ENCODE peak calls at places on chromosomes 4 and X, in five cellular contexts. One of them, this sample, is unnamed.

GRCh38 chr4:3207531-3208037 is 41.4 kb upstream of the MSANTD1 start:
- DNase-seq in MV-4-11: peak
- DNase-seq in bronchial epithelial cell: no peak
- DNase-seq in fibroblast of the aortic adventitia: peak
- DNase-seq in activated T-cell treated with anti-CD3 and anti-CD28 coated beads, Interleukin-2, amount 50 U/mL, for 72 hours: no peak
- DNase-seq in this sample: no peak

GRCh38 chr4:156695163-156695562 is 276.4 kb downstream of the PDGFC start:
- DNase-seq in MV-4-11: no peak
- DNase-seq in bronchial epithelial cell: no peak
- DNase-seq in fibroblast of the aortic adventitia: no peak
- DNase-seq in activated T-cell treated with anti-CD3 and anti-CD28 coated beads, Interleukin-2, amount 50 U/mL, for 72 hours: no peak
- DNase-seq in this sample: no peak

GRCh38 chr4:40833212-40833611 is 83.5 kb downstream of the NSUN7 start:
- DNase-seq in MV-4-11: no peak
- DNase-seq in bronchial epithelial cell: no peak
- DNase-seq in fibroblast of the aortic adventitia: no peak
- DNase-seq in activated T-cell treated with anti-CD3 and anti-CD28 coated beads, Interleukin-2, amount 50 U/mL, for 72 hours: no peak
- DNase-seq in this sample: no peak

GRCh38 chrX:10617964-10618342 is 2.4 kb downstream of the MID1 start:
- DNase-seq in MV-4-11: no peak
- DNase-seq in bronchial epithelial cell: peak
- DNase-seq in fibroblast of the aortic adventitia: peak
- DNase-seq in activated T-cell treated with anti-CD3 and anti-CD28 coated beads, Interleukin-2, amount 50 U/mL, for 72 hours: no peak
- DNase-seq in this sample: no peak

GRCh38 chr4:93203708-93204107 is 624.8 kb upstream of the ATOH1 start:
- DNase-seq in MV-4-11: no peak
- DNase-seq in bronchial epithelial cell: peak
- DNase-seq in fibroblast of the aortic adventitia: no peak
- DNase-seq in activated T-cell treated with anti-CD3 and anti-CD28 coated beads, Interleukin-2, amount 50 U/mL, for 72 hours: no peak
- DNase-seq in this sample: peak

GRCh38 chr4:181613210-181613609 is 630.0 kb upstream of the TENM3 start:
- DNase-seq in MV-4-11: no peak
- DNase-seq in bronchial epithelial cell: no peak
- DNase-seq in fibroblast of the aortic adventitia: no peak
- DNase-seq in activated T-cell treated with anti-CD3 and anti-CD28 coated beads, Interleukin-2, amount 50 U/mL, for 72 hours: no peak
- DNase-seq in this sample: no peak

GRCh38 chr4:2934077-2934812 is 29.0 kb downstream of the NOP14 start:
- DNase-seq in MV-4-11: peak
- DNase-seq in bronchial epithelial cell: no peak
- DNase-seq in fibroblast of the aortic adventitia: peak
- DNase-seq in activated T-cell treated with anti-CD3 and anti-CD28 coated beads, Interleukin-2, amount 50 U/mL, for 72 hours: peak
- DNase-seq in this sample: no peak

GRCh38 chrX:20312018-20312417 is 45.3 kb upstream of the RPS6KA3 start:
- DNase-seq in MV-4-11: no peak
- DNase-seq in bronchial epithelial cell: no peak
- DNase-seq in fibroblast of the aortic adventitia: no peak
- DNase-seq in activated T-cell treated with anti-CD3 and anti-CD28 coated beads, Interleukin-2, amount 50 U/mL, for 72 hours: no peak
- DNase-seq in this sample: no peak

GRCh38 chrX:68929332-68930150 is 100.7 kb downstream of the EFNB1 start:
- DNase-seq in MV-4-11: no peak
- DNase-seq in bronchial epithelial cell: peak
- DNase-seq in fibroblast of the aortic adventitia: peak
- DNase-seq in activated T-cell treated with anti-CD3 and anti-CD28 coated beads, Interleukin-2, amount 50 U/mL, for 72 hours: no peak
- DNase-seq in this sample: no peak

GRCh38 chr4:56653461-56654237 is 27.4 kb downstream of the HOPX start:
- DNase-seq in MV-4-11: no peak
- DNase-seq in bronchial epithelial cell: no peak
- DNase-seq in fibroblast of the aortic adventitia: no peak
- DNase-seq in activated T-cell treated with anti-CD3 and anti-CD28 coated beads, Interleukin-2, amount 50 U/mL, for 72 hours: peak
- DNase-seq in this sample: peak

GRCh38 chr4:6313216-6313615 is 43.6 kb downstream of the WFS1 start:
- DNase-seq in MV-4-11: no peak
- DNase-seq in bronchial epithelial cell: peak
- DNase-seq in fibroblast of the aortic adventitia: no peak
- DNase-seq in activated T-cell treated with anti-CD3 and anti-CD28 coated beads, Interleukin-2, amount 50 U/mL, for 72 hours: no peak
- DNase-seq in this sample: no peak

GRCh38 chrX:39480966-39481365 is 616.8 kb downstream of the BCOR start:
- DNase-seq in MV-4-11: no peak
- DNase-seq in bronchial epithelial cell: no peak
- DNase-seq in fibroblast of the aortic adventitia: peak
- DNase-seq in activated T-cell treated with anti-CD3 and anti-CD28 coated beads, Interleukin-2, amount 50 U/mL, for 72 hours: no peak
- DNase-seq in this sample: no peak

GRCh38 chr4:93199492-93199891 is 629.1 kb upstream of the ATOH1 start:
- DNase-seq in MV-4-11: no peak
- DNase-seq in bronchial epithelial cell: peak
- DNase-seq in fibroblast of the aortic adventitia: peak
- DNase-seq in activated T-cell treated with anti-CD3 and anti-CD28 coated beads, Interleukin-2, amount 50 U/mL, for 72 hours: no peak
- DNase-seq in this sample: peak

GRCh38 chrX:138765061-138765460 is 53.5 kb upstream of the FGF13 start:
- DNase-seq in MV-4-11: no peak
- DNase-seq in bronchial epithelial cell: peak
- DNase-seq in fibroblast of the aortic adventitia: peak
- DNase-seq in activated T-cell treated with anti-CD3 and anti-CD28 coated beads, Interleukin-2, amount 50 U/mL, for 72 hours: no peak
- DNase-seq in this sample: no peak

GRCh38 chr4:33961751-33962150 is 2282.6 kb downstream of the ARAP2 start:
- DNase-seq in MV-4-11: no peak
- DNase-seq in bronchial epithelial cell: no peak
- DNase-seq in fibroblast of the aortic adventitia: no peak
- DNase-seq in activated T-cell treated with anti-CD3 and anti-CD28 coated beads, Interleukin-2, amount 50 U/mL, for 72 hours: no peak
- DNase-seq in this sample: no peak

GRCh38 chr4:89413518-89413917 is 105.9 kb upstream of the GPRIN3 start:
- DNase-seq in MV-4-11: no peak
- DNase-seq in bronchial epithelial cell: no peak
- DNase-seq in fibroblast of the aortic adventitia: no peak
- DNase-seq in activated T-cell treated with anti-CD3 and anti-CD28 coated beads, Interleukin-2, amount 50 U/mL, for 72 hours: no peak
- DNase-seq in this sample: no peak

GRCh38 chrX:31058284-31058683 is 13.6 kb downstream of the FTHL17 start:
- DNase-seq in MV-4-11: no peak
- DNase-seq in bronchial epithelial cell: no peak
- DNase-seq in fibroblast of the aortic adventitia: no peak
- DNase-seq in activated T-cell treated with anti-CD3 and anti-CD28 coated beads, Interleukin-2, amount 50 U/mL, for 72 hours: no peak
- DNase-seq in this sample: no peak

GRCh38 chr4:133147365-133147821 is 1.7 kb upstream of the PCDH10 start:
- DNase-seq in MV-4-11: no peak
- DNase-seq in bronchial epithelial cell: no peak
- DNase-seq in fibroblast of the aortic adventitia: no peak
- DNase-seq in activated T-cell treated with anti-CD3 and anti-CD28 coated beads, Interleukin-2, amount 50 U/mL, for 72 hours: no peak
- DNase-seq in this sample: no peak

This sample was measured in KBM-7.